ENCODE peak calls at places on chromosome 12, in five cellular contexts. K is Panc1, I is A549, D is right atrium auricular region, V is left ventricle myocardium inferior. H is an unnamed sample.

GRCh38 chr12:58504539-58504938 is 415.8 kb downstream of the LRIG3 start:
- DNase-seq in K (no peak), I (peak; percentile 69), D (no peak), V (no peak), H (no peak)

GRCh38 chr12:38921025-38921677 is 15.8 kb upstream of the CPNE8 start:
- DNase-seq in K (peak; percentile 54), I (peak; percentile 83), D (no peak), V (peak; percentile 22), H (no peak)

GRCh38 chr12:69905801-69906200 is 80.8 kb downstream of the MYRFL start:
- DNase-seq in K (no peak), I (no peak), D (no peak), V (no peak), H (no peak)

GRCh38 chr12:97984951-97985350 is 522.3 kb downstream of the RMST start:
- DNase-seq in K (no peak), I (no peak), D (no peak), V (no peak), H (no peak)

GRCh38 chr12:124849382-124849781 is 14.3 kb downstream of the SCARB1 start:
- DNase-seq in K (no peak), I (no peak), D (no peak), V (peak; percentile 30), H (no peak)

GRCh38 chr12:19490908-19491307 is 51.6 kb downstream of the AEBP2 start:
- DNase-seq in K (no peak), I (no peak), D (no peak), V (no peak), H (no peak)

GRCh38 chr12:47892819-47893218 is 12.0 kb downstream of the VDR start:
- DNase-seq in K (no peak), I (no peak), D (no peak), V (no peak), H (no peak)

GRCh38 chr12:22228022-22228875 is 106.3 kb downstream of the ST8SIA1 start:
- DNase-seq in K (no peak), I (no peak), D (no peak), V (no peak), H (no peak)

GRCh38 chr12:112900298-112901145 is 6.2 kb upstream of the OAS1 start:
- DNase-seq in K (peak; percentile 30), I (peak; percentile 79), D (no peak), V (no peak), H (peak; percentile 60)

GRCh38 chr12:105659355-105660075 is 329.0 kb downstream of the C12orf75 start:
- DNase-seq in K (no peak), I (no peak), D (no peak), V (peak; percentile 35), H (no peak)

GRCh38 chr12:42129595-42130204 is 15.0 kb downstream of the GXYLT1 start:
- DNase-seq in K (no peak), I (peak; percentile 78), D (no peak), V (no peak), H (no peak)

GRCh38 chr12:40989785-40990184 is 198.3 kb upstream of the PDZRN4 start:
- DNase-seq in K (no peak), I (no peak), D (no peak), V (no peak), H (no peak)

GRCh38 chr12:111069886-111070285 is 149.5 kb upstream of the MYL2 start:
- DNase-seq in K (no peak), I (no peak), D (no peak), V (no peak), H (no peak)

GRCh38 chr12:48882325-48882687 is 16.6 kb upstream of the RND1 start:
- DNase-seq in K (no peak), I (peak; percentile 74), D (peak; percentile 61), V (no peak), H (no peak)

GRCh38 chr12:62910549-62911169 is 24.3 kb downstream of the PPM1H start:
- DNase-seq in K (no peak), I (no peak), D (no peak), V (no peak), H (no peak)

GRCh38 chr12:93943766-93944165 is 204.6 kb upstream of the PLXNC1 start:
- DNase-seq in K (no peak), I (peak; percentile 31), D (peak; percentile 70), V (no peak), H (no peak)

GRCh38 chr12:52608826-52609630 is 7.8 kb upstream of the KRT72 start:
- DNase-seq in K (no peak), I (no peak), D (peak; percentile 21), V (no peak), H (no peak)

GRCh38 chr12:12327802-12328201 is 22.2 kb downstream of the MANSC1 start:
- DNase-seq in K (no peak), I (peak; percentile 82), D (no peak), V (no peak), H (no peak)

GRCh38 chr12:117919479-117919878 is 49.3 kb downstream of the KSR2 start:
- DNase-seq in K (no peak), I (no peak), D (no peak), V (no peak), H (no peak)

GRCh38 chr12:104480826-104481457 is 24.2 kb downstream of the CHST11 start:
- DNase-seq in K (no peak), I (no peak), D (no peak), V (peak; percentile 46), H (no peak)

GRCh38 chr12:71552728-71553501 is 110.7 kb downstream of the ZFC3H1 start:
- DNase-seq in K (no peak), I (no peak), D (no peak), V (no peak), H (no peak)

GRCh38 chr12:60169904-60170303 is 574.1 kb downstream of the SLC16A7 start:
- DNase-seq in K (no peak), I (no peak), D (no peak), V (no peak), H (no peak)

GRCh38 chr12:65968359-65968758 is 144.1 kb downstream of the HMGA2 start:
- DNase-seq in K (no peak), I (no peak), D (no peak), V (no peak), H (no peak)

GRCh38 chr12:120500577-120500976 is 4.7 kb downstream of the DYNLL1 start:
- DNase-seq in K (no peak), I (no peak), D (no peak), V (no peak), H (no peak)

GRCh38 chr12:4293299-4293941 is 19.9 kb downstream of the CCND2 start:
- DNase-seq in K (no peak), I (no peak), D (no peak), V (no peak), H (no peak)
- H3K27ac ChIP-seq in K (no peak overlapping the region), I (no peak overlapping the region), D (peak overlapping the region; percentile 37), V (peak overlapping the region; percentile 52), H (no peak overlapping the region)

DNA sequence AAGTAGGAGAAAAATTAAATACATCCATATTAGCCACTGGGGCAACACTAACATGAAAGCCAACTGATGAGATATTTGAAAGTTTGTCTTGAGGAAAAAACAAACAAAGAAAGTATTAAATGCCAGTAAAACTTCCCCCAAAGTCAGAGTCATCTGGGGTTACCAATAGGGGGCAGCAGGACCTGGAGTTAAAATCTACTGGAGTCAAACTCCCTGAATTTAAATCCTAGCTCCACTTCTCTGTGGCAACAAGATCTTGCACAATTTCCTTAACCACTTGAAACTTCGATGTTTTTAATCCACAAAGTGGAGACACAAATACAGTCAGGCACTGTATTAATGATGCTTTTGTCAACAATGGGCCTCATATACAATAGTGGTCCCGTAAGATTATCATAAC is 14.4 kb downstream of the PLEKHG7 start:
- DNase-seq in K (no peak), I (no peak), D (no peak), V (no peak), H (no peak)
- H3K4me3 ChIP-seq in K (no peak overlapping the region), I (no peak overlapping the region), D (no peak overlapping the region), V (no peak overlapping the region), H (no peak overlapping the region)

DNA sequence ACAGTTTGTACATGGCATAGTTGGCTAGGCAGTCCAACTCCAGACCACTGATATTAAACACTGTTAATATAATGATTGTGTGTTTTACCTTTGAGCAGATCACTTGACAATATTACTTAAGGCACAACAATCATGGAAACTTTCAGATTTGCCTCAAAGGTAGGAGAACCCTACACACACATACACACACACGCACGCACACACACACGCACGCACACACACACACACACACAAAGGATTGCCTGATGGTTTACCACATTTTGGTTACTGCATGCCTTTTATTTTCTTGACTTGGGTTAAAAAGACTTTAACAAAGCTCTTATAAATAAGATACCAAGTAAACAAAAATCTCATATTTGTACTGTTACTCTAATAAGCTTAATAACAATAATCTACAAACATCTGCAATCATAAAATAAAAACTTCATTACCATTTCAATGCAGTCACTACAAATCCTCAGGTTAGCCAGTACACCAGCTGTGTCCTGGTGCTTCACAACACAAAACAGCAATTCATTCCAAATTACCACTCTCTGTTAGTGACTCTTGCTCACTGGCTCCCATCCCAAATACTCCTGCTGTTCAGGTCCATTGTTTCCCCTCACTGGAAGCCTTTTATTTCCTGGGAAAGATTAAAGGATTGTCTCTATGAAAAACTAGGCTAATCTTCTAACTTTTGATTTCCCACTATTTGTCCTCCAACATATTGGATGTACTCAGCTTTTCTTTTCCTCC is 175.2 kb upstream of the ATP2B1 start:
- DNase-seq in K (no peak), I (no peak), D (no peak), V (no peak), H (peak; percentile 63)
- H3K4me1 ChIP-seq in K (no peaks in the 10 kb centered on the region), I (no peaks in the 10 kb centered on the region), D (no peaks in the 10 kb centered on the region), V (no peaks in the 10 kb centered on the region), H (peaks cover 6% of the 10 kb centered on the region)

DNA sequence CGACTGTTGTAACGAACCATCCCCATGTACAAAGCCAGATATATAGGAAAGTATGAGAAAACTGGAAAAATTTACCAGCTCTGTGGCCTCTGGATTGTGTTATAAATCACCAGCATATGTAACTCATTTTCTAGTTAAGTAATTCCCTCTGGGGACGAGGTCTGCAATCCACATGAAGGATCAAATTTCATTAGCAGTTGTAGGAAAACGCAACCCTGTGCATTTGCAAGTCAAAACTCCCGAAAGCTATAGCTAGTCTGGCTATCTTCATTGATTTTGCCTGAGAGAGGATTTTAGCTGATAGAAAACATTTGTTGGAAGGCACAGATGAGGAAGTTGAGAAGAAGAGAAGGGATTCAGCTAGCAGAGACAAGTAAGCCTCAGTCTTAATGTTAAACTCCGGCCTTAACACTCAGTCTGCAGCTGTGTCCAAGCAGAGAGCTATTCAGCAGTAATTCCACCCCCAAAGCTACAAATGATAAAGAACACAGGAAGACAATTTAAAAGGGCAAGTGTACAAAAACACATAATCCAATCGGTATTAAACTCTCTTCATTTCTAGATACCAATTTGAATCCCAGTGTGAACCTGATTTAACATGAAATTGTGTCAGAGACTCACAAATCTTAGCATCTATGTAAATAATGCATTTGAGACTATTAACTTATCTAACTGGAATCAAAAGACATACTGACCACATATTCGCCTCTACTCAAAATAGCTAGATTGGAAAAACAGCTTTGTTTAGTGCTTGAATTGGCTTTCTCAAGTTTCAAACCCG is 54.2 kb upstream of the CERS5 start:
- DNase-seq in K (no peak), I (peak; percentile 31), D (no peak), V (no peak), H (no peak)
- H3K27ac ChIP-seq in K (peak overlapping the region; percentile 99), I (peak overlapping the region; percentile 67), D (peak overlapping the region; percentile 87), V (peak overlapping the region; percentile 88), H (peak overlapping the region; percentile 80)

DNA sequence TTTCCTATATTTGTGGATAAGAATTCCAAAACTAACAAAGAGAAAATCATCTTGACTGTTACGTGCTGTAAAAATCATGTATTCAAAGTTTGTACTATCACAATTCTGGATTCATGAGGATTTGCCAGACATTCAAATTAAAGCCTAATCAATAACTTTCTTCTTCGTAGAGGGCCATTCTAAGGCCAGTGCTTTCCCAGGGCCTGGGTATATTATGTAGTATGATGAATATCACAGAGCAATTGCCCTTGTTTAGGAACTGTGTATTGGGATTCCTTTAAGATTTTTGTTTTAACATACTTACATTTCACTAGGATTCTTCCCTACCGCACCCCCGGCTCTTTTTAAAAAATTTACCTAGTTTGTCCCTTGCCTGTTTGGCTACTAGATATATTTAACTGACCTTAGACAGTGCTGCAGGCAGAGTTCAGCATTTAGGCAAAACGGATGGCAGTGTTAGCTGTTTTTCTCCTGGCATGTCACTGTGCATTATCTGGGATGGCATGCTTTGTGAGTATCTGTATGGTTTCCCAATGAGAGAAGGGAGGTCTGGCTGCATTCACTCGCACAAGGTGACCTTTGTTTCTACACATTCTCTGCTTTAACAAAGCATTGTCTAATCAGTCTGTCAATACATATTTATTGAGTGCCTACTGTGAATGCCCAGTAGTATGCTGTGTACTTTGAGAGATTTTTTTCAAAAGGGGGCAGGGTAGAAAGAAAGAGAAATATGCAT is 63.2 kb downstream of the ERC1 start:
- DNase-seq in K (no peak), I (no peak), D (no peak), V (no peak), H (no peak)
- H3K4me3 ChIP-seq in K (no peak overlapping the region), I (no peak overlapping the region), D (no peak overlapping the region), V (peak overlapping the region; percentile 17), H (no peak overlapping the region)

H was measured in iPS DF 6.9.